ENCODE peak calls at places on chromosomes 3 and 15, in nine cellular contexts. P is fibroblast of villous mesenchyme; U is upper lobe of right lung; J is stimulated activated CD8-positive, alpha-beta memory T cell treated with anti-CD3 and anti-CD28 coated beads, Interleukin-4, amount 100 ng/mL, for 1 hour; I is stimulated activated naive CD4-positive, alpha-beta T cell; C is C1 segment of cervical spinal cord; L is GM20000; H is RPMI8226; O is activated naive CD4-positive, alpha-beta T cell. Q is an unnamed sample.
A peak's percentile ranks its signal among the peaks of the same experiment; 100 is the strongest.

GRCh38 chr3:129560931-129561594 is 18.1 kb downstream of the H1-8 start:
- DNase-seq in P (peak; percentile 90), U (peak; percentile 82), J (no peak), I (no peak), C (peak; percentile 63), L (no peak), H (no peak), O (no peak), Q (no peak)

GRCh38 chr3:194766845-194767244 is 81.2 kb downstream of the FAM43A start:
- DNase-seq in P (no peak), U (no peak), J (no peak), I (no peak), C (no peak), L (no peak), H (no peak), O (no peak), Q (peak; percentile 55)

GRCh38 chr15:101723161-101723873 is 956 bp downstream of the TARS3 start:
- DNase-seq in P (peak; percentile 28), U (no peak), J (no peak), I (no peak), C (no peak), L (peak; percentile 61), H (peak; percentile 40), O (no peak), Q (peak; percentile 73)

GRCh38 chr3:111582114-111582461 is 13.1 kb downstream of the ZBED2 start:
- DNase-seq in P (peak; percentile 65), U (no peak), J (no peak), I (no peak), C (no peak), L (no peak), H (no peak), O (no peak), Q (no peak)

GRCh38 chr3:99789322-99789721 is 28.3 kb upstream of the CMSS1 start:
- DNase-seq in P (peak; percentile 66), U (no peak), J (no peak), I (no peak), C (no peak), L (peak; percentile 39), H (peak; percentile 49), O (no peak), Q (peak; percentile 32)

GRCh38 chr3:116140100-116140689 is 305.1 kb downstream of the LSAMP start:
- DNase-seq in P (peak; percentile 41), U (no peak), J (no peak), I (no peak), C (no peak), L (peak; percentile 13), H (peak; percentile 12), O (no peak), Q (peak; percentile 63)

GRCh38 chr3:196604548-196604947 is 34.9 kb upstream of the NRROS start:
- DNase-seq in P (no peak), U (no peak), J (peak; percentile 21), I (peak; percentile 81), C (no peak), L (peak; percentile 48), H (peak; percentile 55), O (peak; percentile 62), Q (no peak)

GRCh38 chr3:155079795-155080546 is at the start of gene MME:
- DNase-seq in P (peak; percentile 82), U (peak; percentile 77), J (no peak), I (no peak), C (no peak), L (no peak), H (peak; percentile 64), O (no peak), Q (peak; percentile 56)

GRCh38 chr15:49270541-49271421 is 100.7 kb downstream of the GALK2 start:
- DNase-seq in P (peak; percentile 72), U (no peak), J (no peak), I (no peak), C (no peak), L (no peak), H (no peak), O (no peak), Q (no peak)

GRCh38 chr15:37133619-37134018 is 33.3 kb upstream of the MEIS2 start:
- DNase-seq in P (peak; percentile 43), U (no peak), J (no peak), I (no peak), C (no peak), L (no peak), H (no peak), O (no peak), Q (peak; percentile 48)

GRCh38 chr3:29384640-29385039 is 103.8 kb downstream of the RBMS3 start:
- DNase-seq in P (peak; percentile 51), U (no peak), J (no peak), I (no peak), C (no peak), L (no peak), H (no peak), O (no peak), Q (no peak)

GRCh38 chr3:114660124-114660523 is 366.3 kb downstream of the TIGIT start:
- DNase-seq in P (peak; percentile 65), U (no peak), J (no peak), I (no peak), C (no peak), L (no peak), H (no peak), O (no peak), Q (no peak)

GRCh38 chr15:76711351-76711827 is 193.8 kb downstream of the SCAPER start:
- DNase-seq in P (no peak), U (no peak), J (no peak), I (no peak), C (no peak), L (peak; percentile 26), H (peak; percentile 22), O (no peak), Q (no peak)